ENCODE peak calls at places on chromosomes 4 and X, in five cellular contexts. Z is HTR-8/SVneo, E is stomach, N is progenitor cell of endocrine pancreas, B is NCI-H345. P is an unnamed sample.

GRCh38 chr4:6177587-6178197 is 22.7 kb downstream of the JAKMIP1 start:
- DNase-seq in Z (no peak), B (no peak), E (peak), N (no peak), P (no peak)

GRCh38 chr4:174314770-174315169 is 31.1 kb downstream of the CEP44 start:
- DNase-seq in E (no peak), N (no peak), Z (peak), B (no peak), P (no peak)

GRCh38 chr4:88177981-88178632 is 19.7 kb upstream of the ABCG2 start:
- DNase-seq in Z (peak), E (no peak), B (no peak), N (no peak), P (no peak)

GRCh38 chr4:16122784-16123183 is 39.0 kb upstream of the PROM1 start:
- DNase-seq in E (no peak), B (no peak), N (no peak), Z (no peak), P (no peak)

GRCh38 chrX:112819013-112819635 is 21.5 kb downstream of the AMOT start:
- DNase-seq in E (no peak), N (no peak), Z (peak), B (no peak), P (no peak)

GRCh38 chr4:114815760-114816159 is 217.2 kb downstream of the UGT8 start:
- DNase-seq in Z (no peak), N (no peak), B (no peak), E (no peak), P (no peak)

GRCh38 chr4:8351931-8352367 is 82.4 kb downstream of the HTRA3 start:
- DNase-seq in N (no peak), Z (no peak), B (no peak), E (peak), P (no peak)

GRCh38 chr4:74175379-74175778 is 17.5 kb downstream of the MTHFD2L start:
- DNase-seq in N (no peak), B (no peak), Z (no peak), E (no peak), P (no peak)

GRCh38 chr4:105666693-105667092 is 41.8 kb downstream of the INTS12 start:
- DNase-seq in B (peak), N (no peak), Z (peak), E (no peak), P (no peak)

GRCh38 chr4:81635747-81636146 is 164.0 kb upstream of the RASGEF1B start:
- DNase-seq in E (peak), N (no peak), Z (no peak), B (peak), P (no peak)

GRCh38 chrX:152861116-152861515 is 30.3 kb downstream of the NSDHL start:
- DNase-seq in E (no peak), N (no peak), Z (no peak), B (no peak), P (no peak)

GRCh38 chr4:7295201-7295916 is 103.0 kb downstream of the SORCS2 start:
- DNase-seq in Z (no peak), E (no peak), B (no peak), N (no peak), P (no peak)

GRCh38 chr4:11628093-11628725 is 199.5 kb upstream of the HS3ST1 start:
- DNase-seq in Z (no peak), B (no peak), E (no peak), N (no peak), P (no peak)

GRCh38 chr4:140094701-140095420 is 59.1 kb downstream of the MAML3 start:
- DNase-seq in B (peak), N (no peak), Z (no peak), E (peak), P (no peak)

GRCh38 chr4:145278341-145279121 is 98.1 kb upstream of the OTUD4 start:
- DNase-seq in Z (no peak), N (no peak), E (no peak), B (no peak), P (no peak)

GRCh38 chr4:73520821-73521220 is 39.3 kb downstream of the AFM start:
- DNase-seq in B (peak), N (no peak), E (no peak), Z (no peak), P (no peak)

GRCh38 chr4:3792813-3793212 is 26.6 kb downstream of the ADRA2C start:
- DNase-seq in N (no peak), Z (no peak), B (no peak), E (no peak), P (no peak)

GRCh38 chr4:8854866-8855265 is 16.8 kb downstream of the HMX1 start:
- DNase-seq in N (no peak), Z (no peak), B (no peak), E (no peak), P (no peak)

GRCh38 chr4:67909910-67910905 is 26.4 kb upstream of the TMPRSS11D start:
- DNase-seq in B (no peak), E (no peak), Z (no peak), N (no peak), P (no peak)

GRCh38 chrX:108309144-108309543 is 129.1 kb downstream of the COL4A6 start:
- DNase-seq in Z (no peak), E (no peak), N (no peak), B (no peak), P (no peak)

GRCh38 chr4:186500721-186501304 is 54.6 kb downstream of the MTNR1A start:
- DNase-seq in N (no peak), E (no peak), B (no peak), Z (no peak), P (no peak)

GRCh38 chr4:2761035-2761923 is 5.1 kb upstream of the TNIP2 start:
- DNase-seq in B (no peak), E (peak), N (no peak), Z (no peak), P (no peak)

GRCh38 chr4:154030747-154031146 is 241.9 kb upstream of the SFRP2 start:
- DNase-seq in E (no peak), Z (no peak), N (no peak), B (no peak), P (no peak)

GRCh38 chrX:134622813-134623185 is 35.5 kb downstream of the PLAC1 start:
- DNase-seq in E (no peak), N (no peak), Z (no peak), B (no peak), P (no peak)

GRCh38 chr4:183411291-183411861 is 33.1 kb upstream of the CDKN2AIP start:
- DNase-seq in N (no peak), B (no peak), Z (no peak), E (no peak), P (peak)

GRCh38 chrX:41923925-41924693 is 755 bp upstream of the CASK start:
- DNase-seq in E (peak), Z (no peak), N (no peak), B (peak), P (no peak)

GRCh38 chr4:22712105-22712504 is 19.4 kb downstream of the GBA3 start:
- DNase-seq in N (no peak), E (no peak), B (no peak), Z (no peak), P (no peak)

GRCh38 chr4:3489451-3489962 is 26.4 kb downstream of the DOK7 start:
- DNase-seq in B (no peak), N (no peak), E (no peak), Z (no peak), P (no peak)

GRCh38 chr4:15870079-15870478 is 68.5 kb downstream of the FGFBP1 start:
- DNase-seq in Z (no peak), E (no peak), N (no peak), B (no peak), P (no peak)

GRCh38 chrX:15988661-15989603 is 134.3 kb upstream of the AP1S2 start:
- DNase-seq in E (no peak), N (no peak), B (no peak), Z (peak), P (no peak)

GRCh38 chrX:56790778-56791177 is 61.7 kb downstream of the NBDY start:
- DNase-seq in Z (no peak), E (peak), B (no peak), N (no peak), P (no peak)

GRCh38 chrX:48996969-48997368 is 5.1 kb downstream of the GRIPAP1 start:
- DNase-seq in B (no peak), Z (no peak), N (no peak), E (no peak), P (no peak)

GRCh38 chr4:23885943-23886590 is 3.8 kb downstream of the PPARGC1A start:
- DNase-seq in E (no peak), B (no peak), Z (no peak), N (no peak), P (no peak)

GRCh38 chrX:55007633-55008032 is 7.5 kb downstream of the APEX2 start:
- DNase-seq in B (no peak), N (no peak), Z (no peak), E (peak), P (no peak)

GRCh38 chr4:898123-898522 is 34.0 kb downstream of the GAK start:
- DNase-seq in Z (no peak), E (no peak), N (no peak), B (no peak), P (no peak)

GRCh38 chrX:154719132-154719675 is 31.7 kb downstream of the GAB3 start:
- DNase-seq in N (no peak), Z (no peak), B (no peak), E (no peak), P (no peak)